ENCODE peak calls at places on chromosomes 11 and 22, in seven cellular contexts. One of them, this sample, is unnamed.

GRCh38 chr22:37080438-37080837 is 28.9 kb downstream of the KCTD17 start:
- DNase-seq in NT2/D1: no peak
- DNase-seq in ecto neural progenitor cell: no peak
- DNase-seq in ovary: no peak
- DNase-seq in hypothalamus: no peak
- DNase-seq in kidney glomerular epithelial cell: no peak
- DNase-seq in HEK293T: no peak
- DNase-seq in this sample: peak

GRCh38 chr11:8039530-8040260 is 41.3 kb upstream of the TUB start:
- DNase-seq in hypothalamus: no peak
- DNase-seq in ovary: peak
- DNase-seq in kidney glomerular epithelial cell: no peak
- DNase-seq in NT2/D1: no peak
- DNase-seq in ecto neural progenitor cell: no peak
- DNase-seq in HEK293T: no peak
- DNase-seq in this sample: no peak

GRCh38 chr22:25448435-25449051 is 115.9 kb upstream of the GRK3 start:
- DNase-seq in NT2/D1: no peak
- DNase-seq in ecto neural progenitor cell: no peak
- DNase-seq in hypothalamus: no peak
- DNase-seq in ovary: no peak
- DNase-seq in kidney glomerular epithelial cell: no peak
- DNase-seq in HEK293T: peak
- DNase-seq in this sample: peak

GRCh38 chr22:49036513-49036912 is 791.2 kb downstream of the BRD1 start:
- DNase-seq in hypothalamus: no peak
- DNase-seq in HEK293T: no peak
- DNase-seq in ovary: no peak
- DNase-seq in ecto neural progenitor cell: no peak
- DNase-seq in kidney glomerular epithelial cell: no peak
- DNase-seq in NT2/D1: no peak
- DNase-seq in this sample: no peak

GRCh38 chr22:20205964-20206708 is 55.3 kb upstream of the CCDC188 start:
- DNase-seq in kidney glomerular epithelial cell: peak
- DNase-seq in ovary: peak
- DNase-seq in ecto neural progenitor cell: no peak
- DNase-seq in NT2/D1: peak
- DNase-seq in HEK293T: peak
- DNase-seq in hypothalamus: no peak
- DNase-seq in this sample: peak

GRCh38 chr22:20651286-20651685 is 122.6 kb upstream of the SERPIND1 start:
- DNase-seq in ecto neural progenitor cell: no peak
- DNase-seq in HEK293T: peak
- DNase-seq in kidney glomerular epithelial cell: no peak
- DNase-seq in hypothalamus: no peak
- DNase-seq in ovary: no peak
- DNase-seq in NT2/D1: no peak
- DNase-seq in this sample: no peak

GRCh38 chr11:63813035-63813562 is at the start of gene SPINDOC:
- DNase-seq in hypothalamus: peak
- DNase-seq in NT2/D1: no peak
- DNase-seq in kidney glomerular epithelial cell: peak
- DNase-seq in HEK293T: peak
- DNase-seq in ovary: peak
- DNase-seq in ecto neural progenitor cell: peak
- DNase-seq in this sample: peak

GRCh38 chr22:24833881-24834495 is 28.0 kb downstream of the SGSM1 start:
- DNase-seq in kidney glomerular epithelial cell: no peak
- DNase-seq in ovary: no peak
- DNase-seq in HEK293T: no peak
- DNase-seq in ecto neural progenitor cell: no peak
- DNase-seq in NT2/D1: no peak
- DNase-seq in hypothalamus: no peak
- DNase-seq in this sample: no peak

GRCh38 chr22:49627217-49628181 is 200.2 kb downstream of the BRD1 start:
- DNase-seq in kidney glomerular epithelial cell: no peak
- DNase-seq in ovary: no peak
- DNase-seq in ecto neural progenitor cell: no peak
- DNase-seq in HEK293T: no peak
- DNase-seq in NT2/D1: no peak
- DNase-seq in hypothalamus: no peak
- DNase-seq in this sample: no peak

GRCh38 chr11:111845256-111846028 is 25.9 kb downstream of the ALG9 start:
- DNase-seq in NT2/D1: no peak
- DNase-seq in ecto neural progenitor cell: no peak
- DNase-seq in ovary: no peak
- DNase-seq in hypothalamus: no peak
- DNase-seq in HEK293T: no peak
- DNase-seq in kidney glomerular epithelial cell: no peak
- DNase-seq in this sample: no peak

GRCh38 chr11:17812286-17813187 is 78.0 kb downstream of the KCNC1 start:
- DNase-seq in ovary: no peak
- DNase-seq in HEK293T: no peak
- DNase-seq in NT2/D1: no peak
- DNase-seq in hypothalamus: no peak
- DNase-seq in kidney glomerular epithelial cell: no peak
- DNase-seq in ecto neural progenitor cell: no peak
- DNase-seq in this sample: no peak

GRCh38 chr11:106468091-106468490 is 390.6 kb downstream of the AASDHPPT start:
- DNase-seq in NT2/D1: no peak
- DNase-seq in HEK293T: no peak
- DNase-seq in ovary: no peak
- DNase-seq in kidney glomerular epithelial cell: peak
- DNase-seq in ecto neural progenitor cell: no peak
- DNase-seq in hypothalamus: no peak
- DNase-seq in this sample: no peak

GRCh38 chr11:76074178-76075112 is 131.9 kb downstream of the WNT11 start:
- DNase-seq in kidney glomerular epithelial cell: no peak
- DNase-seq in ecto neural progenitor cell: no peak
- DNase-seq in ovary: no peak
- DNase-seq in HEK293T: no peak
- DNase-seq in hypothalamus: no peak
- DNase-seq in NT2/D1: no peak
- DNase-seq in this sample: no peak

GRCh38 chr11:95912902-95913560 is 10.9 kb downstream of the MTMR2 start:
- DNase-seq in ovary: no peak
- DNase-seq in hypothalamus: no peak
- DNase-seq in NT2/D1: no peak
- DNase-seq in ecto neural progenitor cell: no peak
- DNase-seq in HEK293T: no peak
- DNase-seq in kidney glomerular epithelial cell: no peak
- DNase-seq in this sample: no peak

GRCh38 chr22:45969414-45969799 is 7.6 kb downstream of the WNT7B start:
- DNase-seq in kidney glomerular epithelial cell: no peak
- DNase-seq in ovary: no peak
- DNase-seq in hypothalamus: no peak
- DNase-seq in ecto neural progenitor cell: peak
- DNase-seq in NT2/D1: no peak
- DNase-seq in HEK293T: no peak
- DNase-seq in this sample: no peak

GRCh38 chr11:69552951-69553350 is 71.5 kb downstream of the LINC01488 start:
- DNase-seq in ovary: no peak
- DNase-seq in ecto neural progenitor cell: no peak
- DNase-seq in kidney glomerular epithelial cell: no peak
- DNase-seq in HEK293T: no peak
- DNase-seq in NT2/D1: no peak
- DNase-seq in hypothalamus: no peak
- DNase-seq in this sample: no peak

GRCh38 chr11:66004186-66004585 is 1.9 kb downstream of the BANF1 start:
- DNase-seq in hypothalamus: no peak
- DNase-seq in kidney glomerular epithelial cell: no peak
- DNase-seq in NT2/D1: no peak
- DNase-seq in HEK293T: no peak
- DNase-seq in ovary: no peak
- DNase-seq in ecto neural progenitor cell: no peak
- DNase-seq in this sample: no peak

GRCh38 chr11:60763692-60764369 is 7.2 kb downstream of the MS4A15 start:
- DNase-seq in kidney glomerular epithelial cell: no peak
- DNase-seq in ecto neural progenitor cell: no peak
- DNase-seq in ovary: no peak
- DNase-seq in HEK293T: no peak
- DNase-seq in NT2/D1: no peak
- DNase-seq in hypothalamus: no peak
- DNase-seq in this sample: no peak

GRCh38 chr11:57458410-57459111 is 1.8 kb upstream of the RTN4RL2 start:
- DNase-seq in NT2/D1: no peak
- DNase-seq in kidney glomerular epithelial cell: no peak
- DNase-seq in ovary: peak
- DNase-seq in ecto neural progenitor cell: peak
- DNase-seq in hypothalamus: no peak
- DNase-seq in HEK293T: peak
- DNase-seq in this sample: peak

GRCh38 chr11:134613646-134614045 is 201.6 kb upstream of the B3GAT1 start:
- DNase-seq in NT2/D1: no peak
- DNase-seq in HEK293T: no peak
- DNase-seq in kidney glomerular epithelial cell: no peak
- DNase-seq in ovary: no peak
- DNase-seq in ecto neural progenitor cell: peak
- DNase-seq in hypothalamus: no peak
- DNase-seq in this sample: no peak

GRCh38 chr22:39176067-39176621 is 23.7 kb upstream of the CBX7 start:
- DNase-seq in NT2/D1: no peak
- DNase-seq in ovary: peak
- DNase-seq in ecto neural progenitor cell: peak
- DNase-seq in hypothalamus: no peak
- DNase-seq in kidney glomerular epithelial cell: peak
- DNase-seq in HEK293T: no peak
- DNase-seq in this sample: no peak

GRCh38 chr22:23249506-23250423 is 69.5 kb downstream of the BCR start:
- DNase-seq in ovary: no peak
- DNase-seq in NT2/D1: no peak
- DNase-seq in HEK293T: no peak
- DNase-seq in kidney glomerular epithelial cell: no peak
- DNase-seq in ecto neural progenitor cell: no peak
- DNase-seq in hypothalamus: no peak
- DNase-seq in this sample: no peak